ENCODE peak calls at places on chromosomes 11 and 22, in eight cellular contexts. I is astrocyte; R is Peyer's patch; C is mucosa of descending colon; Q is gastrocnemius medialis; N is CD8-positive, alpha-beta T cell; K is stomach; Y is right lobe of liver. G is an unnamed sample.
A peak's percentile ranks its signal among the peaks of the same experiment; 100 is the strongest.

GRCh38 chr11:111297696-111298095 is 650 bp upstream of the POU2AF3 start:
- DNase-seq in C (no peak), R (no peak), Q (no peak), N (no peak), K (no peak), I (no peak), Y (no peak), G (no peak)

GRCh38 chr11:108069947-108070346 is 51.4 kb upstream of the ACAT1 start:
- DNase-seq in C (no peak), K (no peak), N (no peak), I (peak; percentile 63), R (no peak), Y (no peak), Q (no peak), G (peak; percentile 12)

GRCh38 chr11:134987828-134988227 is 575.8 kb upstream of the B3GAT1 start:
- DNase-seq in Y (no peak), I (no peak), N (no peak), Q (no peak), R (no peak), K (no peak), C (no peak), G (no peak)

GRCh38 chr11:16772141-16772512 is 33.7 kb downstream of the C11orf58 start:
- DNase-seq in C (no peak), I (no peak), Q (no peak), Y (no peak), N (no peak), K (no peak), R (no peak), G (no peak)

GRCh38 chr22:49297871-49298721 is 529.6 kb downstream of the BRD1 start:
- DNase-seq in K (peak; percentile 20), N (peak; percentile 2), I (no peak), Q (no peak), C (no peak), R (peak; percentile 8), Y (no peak), G (no peak)

GRCh38 chr11:57311109-57311936 is 13.4 kb downstream of the TNKS1BP1 start:
- DNase-seq in Q (peak; percentile 97), R (peak; percentile 40), Y (peak; percentile 98), I (peak; percentile 95), C (peak; percentile 95), N (peak; percentile 49), K (peak; percentile 94), G (peak; percentile 90)

GRCh38 chr22:26942301-26942927 is 285.0 kb downstream of the MIAT start:
- DNase-seq in I (peak; percentile 7), Q (no peak), Y (no peak), K (no peak), N (no peak), C (no peak), R (no peak), G (no peak)

GRCh38 chr22:44403166-44403565 is 90.4 kb upstream of the SHISAL1 start:
- DNase-seq in N (no peak), Y (peak; percentile 28), C (no peak), K (no peak), Q (no peak), I (no peak), R (no peak), G (no peak)

GRCh38 chr11:44515085-44515484 is 50.4 kb upstream of the CD82 start:
- DNase-seq in Q (no peak), R (no peak), K (no peak), C (no peak), N (no peak), I (no peak), Y (no peak), G (no peak)

GRCh38 chr11:3641701-3642070 is at the start of gene ART5:
- DNase-seq in Y (no peak), K (no peak), C (no peak), N (no peak), Q (no peak), I (no peak), R (no peak), G (no peak)

DNA sequence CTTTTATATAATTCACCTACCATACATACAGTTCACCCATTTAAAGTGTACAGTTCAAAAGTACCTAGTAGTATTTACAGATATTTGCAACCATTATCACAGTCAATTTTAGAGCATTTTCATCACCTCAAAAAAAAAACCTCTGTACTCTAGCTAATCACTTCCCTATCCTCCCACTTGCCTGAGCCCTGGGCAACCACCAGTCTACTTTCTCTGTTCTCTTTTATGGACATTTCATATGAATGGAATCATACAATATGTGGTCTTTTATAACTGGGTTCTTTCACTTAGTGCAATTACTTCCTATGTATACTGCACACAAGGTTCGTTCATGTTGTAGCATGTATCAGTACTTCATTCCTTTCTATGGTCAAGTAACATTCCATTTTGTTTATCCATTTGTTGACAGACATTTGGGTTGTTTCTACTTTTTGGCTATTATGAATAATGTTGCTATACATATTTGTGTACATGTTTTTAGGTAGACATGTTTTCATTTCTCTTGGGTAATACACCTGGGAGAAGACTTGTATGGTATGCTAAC is 17.8 kb upstream of the NEU3 start:
- DNase-seq in Y (no peak), N (no peak), R (no peak), I (no peak), K (no peak), C (no peak), Q (no peak), G (no peak)
- H3K36me3 ChIP-seq in Y (peaks cover 5% of the 10 kb centered on the region), N (peaks cover 18% of the 10 kb centered on the region), R (peaks cover 81% of the 10 kb centered on the region), I (peaks cover 45% of the 10 kb centered on the region), K (peaks cover 98% of the 10 kb centered on the region), C (no peaks in the 10 kb centered on the region), Q (peaks cover 54% of the 10 kb centered on the region), G (no peaks in the 10 kb centered on the region)

DNA sequence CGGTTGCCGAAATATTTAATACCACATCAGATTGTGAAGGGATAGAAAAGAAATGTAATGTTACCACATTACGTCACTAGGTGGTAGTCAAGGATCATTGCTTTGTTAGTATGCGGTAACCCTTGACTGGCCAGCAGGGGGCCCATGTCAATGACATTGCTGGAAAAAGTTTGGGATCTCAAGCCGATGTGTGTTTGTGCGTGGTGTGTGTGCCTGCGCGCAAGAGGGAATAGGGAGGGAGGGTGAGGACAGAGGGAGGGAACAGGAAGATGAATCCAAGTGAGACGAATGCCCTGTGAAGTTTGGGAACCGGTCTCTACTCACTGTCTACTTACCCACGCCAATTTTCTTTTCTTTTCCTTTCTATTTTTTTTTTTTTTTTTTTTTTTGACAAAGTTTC is 10.7 kb upstream of the MRGPRX2 start:
- DNase-seq in R (peak; percentile 37), K (peak; percentile 72), N (peak; percentile 50), Q (peak; percentile 16), Y (peak; percentile 78), I (peak; percentile 76), C (peak; percentile 69), G (no peak)
- TF ChIP-seq CTCF in R (peak; percentile 99), K (peak; percentile 86), N (peak; percentile 90), Q (peak; percentile 92), Y (peak; percentile 95), I (peak; percentile 97), C (peak; percentile 77), G (peak; percentile 87)

DNA sequence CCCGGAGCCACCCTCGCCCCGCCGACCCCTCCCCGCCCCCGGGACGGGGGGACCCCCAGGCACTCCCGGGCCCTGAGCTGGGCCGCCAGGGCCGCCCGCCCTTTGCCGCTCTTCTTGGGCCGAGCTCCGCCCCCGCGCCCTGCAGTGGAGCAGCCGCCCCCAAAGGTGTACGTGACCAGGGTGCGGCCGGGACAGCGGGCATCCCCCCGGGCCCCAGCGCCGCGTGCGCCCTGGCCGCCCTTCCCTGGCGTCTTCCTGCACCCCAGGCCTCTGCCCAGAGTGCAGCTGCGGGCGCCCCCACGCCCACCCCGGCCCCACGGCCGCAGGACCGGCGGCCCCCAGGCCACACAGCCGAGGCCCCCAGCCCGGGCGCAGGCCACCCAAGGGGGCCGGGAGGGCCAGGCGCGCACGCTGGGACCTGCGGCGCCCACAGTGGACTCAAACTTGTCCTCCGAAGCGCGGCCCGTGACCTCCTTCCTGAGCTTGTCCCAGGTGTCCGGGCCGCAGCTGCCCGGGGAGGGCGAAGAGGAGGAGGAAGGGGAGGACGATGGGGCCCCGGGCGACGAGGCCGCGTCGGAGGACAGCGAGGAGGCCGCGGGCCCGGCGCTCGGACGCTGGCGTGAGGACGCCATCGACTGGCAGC is 7.4 kb downstream of the B4GALNT4 start:
- DNase-seq in C (no peak), I (no peak), N (no peak), Q (no peak), Y (peak; percentile 39), K (no peak), R (no peak), G (no peak)
- H3K36me3 ChIP-seq in C (no peaks in the 10 kb centered on the region), I (no peaks in the 10 kb centered on the region), N (no peaks in the 10 kb centered on the region), Q (no peaks in the 10 kb centered on the region), Y (no peaks in the 10 kb centered on the region), K (no peaks in the 10 kb centered on the region), R (no peaks in the 10 kb centered on the region), G (no peaks in the 10 kb centered on the region)

GRCh38 chr11:46615756-46616155 is 1.3 kb downstream of the HARBI1 start:
- DNase-seq in R (no peak), N (no peak), Y (no peak), K (no peak), C (no peak), Q (no peak), I (no peak), G (no peak)
- TF ChIP-seq CTCF in R (no peak), N (no peak), Y (no peak), K (no peak), C (no peak), Q (no peak), I (no peak), G (no peak)

GRCh38 chr11:118628432-118628831 is 21.0 kb downstream of the PHLDB1 start:
- DNase-seq in C (no peak), Q (no peak), R (no peak), Y (no peak), I (no peak), N (no peak), K (no peak), G (no peak)

GRCh38 chr11:118627566-118627965 is 20.2 kb downstream of the PHLDB1 start:
- DNase-seq in C (no peak), K (no peak), I (no peak), N (no peak), Y (no peak), Q (no peak), R (no peak), G (no peak)

GRCh38 chr11:118629761-118630661 is 22.6 kb downstream of the PHLDB1 start:
- DNase-seq in Q (no peak), Y (no peak), N (no peak), C (peak; percentile 80), K (peak; percentile 78), R (no peak), I (no peak), G (no peak)

GRCh38 chr11:118628031-118628430 is 20.6 kb downstream of the PHLDB1 start:
- DNase-seq in Y (no peak), K (no peak), I (no peak), C (no peak), Q (no peak), R (no peak), N (no peak), G (no peak)

GRCh38 chr11:118628861-118629549 is 21.6 kb downstream of the PHLDB1 start:
- DNase-seq in Y (no peak), C (no peak), K (no peak), R (no peak), N (no peak), I (no peak), Q (no peak), G (no peak)
- H3K36me3 ChIP-seq in Y (no peaks in the 10 kb centered on the region), C (no peaks in the 10 kb centered on the region), K (peaks cover 65% of the 10 kb centered on the region), R (peaks cover 31% of the 10 kb centered on the region), N (no peaks in the 10 kb centered on the region), I (peaks cover 66% of the 10 kb centered on the region), Q (peaks cover 29% of the 10 kb centered on the region), G (peaks cover 11% of the 10 kb centered on the region)

GRCh38 chr22:28741758-28742561 is at the start of the genes CHEK2 and HSCB:
- DNase-seq in R (peak; percentile 99), Y (peak; percentile 99), K (peak; percentile 98), N (peak; percentile 98), I (peak; percentile 97), Q (peak; percentile 98), C (peak; percentile 99), G (peak; percentile 95)
- TF ChIP-seq CTCF in R (no peak), Y (no peak), K (no peak), N (no peak), I (no peak), Q (peak; percentile 15), C (no peak), G (no peak)